ENCODE peak calls at places on chromosomes 16 and 17, in four cellular contexts. O, W, E and D are unnamed samples.

GRCh38 chr17:79644617-79645016 is 33.8 kb upstream of the RBFOX3 start:
- DNase-seq in O (no peak), W (no peak), E (no peak), D (no peak)

GRCh38 chr17:36534117-36534880 is at the start of gene MYO19:
- DNase-seq in O (peak), W (peak), E (peak), D (peak)

GRCh38 chr16:87822571-87822970 is 46.7 kb downstream of the SLC7A5 start:
- DNase-seq in O (no peak), W (no peak), E (no peak), D (no peak)

GRCh38 chr16:71585318-71585703 is 8.4 kb upstream of the TAT start:
- DNase-seq in O (peak), W (no peak), E (no peak), D (no peak)

GRCh38 chr16:59021751-59022150 is 287.6 kb upstream of the GOT2 start:
- DNase-seq in O (no peak), W (no peak), E (no peak), D (no peak)

GRCh38 chr16:22216191-22216831 is 10.2 kb downstream of the EEF2K start:
- DNase-seq in O (no peak), W (no peak), E (peak), D (no peak)

GRCh38 chr16:23368469-23368868 is 66.4 kb downstream of the SCNN1B start:
- DNase-seq in O (no peak), W (no peak), E (no peak), D (no peak)

GRCh38 chr16:85894266-85894665 is 4.7 kb upstream of the IRF8 start:
- DNase-seq in O (peak), W (no peak), E (no peak), D (no peak)

GRCh38 chr17:63275968-63276349 is 170.1 kb downstream of the CYB561 start:
- DNase-seq in O (no peak), W (no peak), E (no peak), D (no peak)

GRCh38 chr16:31099860-31100638 is 5.5 kb upstream of the VKORC1 start:
- DNase-seq in O (peak), W (no peak), E (no peak), D (no peak)

GRCh38 chr17:40063034-40063765 is 435 bp downstream of the THRA start:
- DNase-seq in O (peak), W (no peak), E (peak), D (peak)

GRCh38 chr17:38868095-38868967 is 1.5 kb upstream of the LASP1 start:
- DNase-seq in O (peak), W (peak), E (no peak), D (no peak)

GRCh38 chr16:30434852-30435251 is 5.0 kb upstream of the DCTPP1 start:
- DNase-seq in O (no peak), W (no peak), E (no peak), D (no peak)

GRCh38 chr17:67366193-67367157 is at the start of gene PSMD12:
- DNase-seq in O (peak), W (peak), E (peak), D (peak)

GRCh38 chr16:4677390-4677789 is 16.0 kb upstream of the NUDT16L1 start:
- DNase-seq in O (no peak), W (no peak), E (no peak), D (no peak)

GRCh38 chr17:46809110-46809571 is 9.4 kb downstream of the WNT3 start:
- DNase-seq in O (no peak), W (no peak), E (peak), D (no peak)

GRCh38 chr16:75265911-75266701 is 14.7 kb upstream of the BCAR1 start:
- DNase-seq in O (peak), W (no peak), E (peak), D (peak)

GRCh38 chr17:38533706-38534497 is 71.8 kb downstream of the SRCIN1 start:
- DNase-seq in O (no peak), W (no peak), E (no peak), D (no peak)

GRCh38 chr16:22888791-22889190 is 74.8 kb downstream of the HS3ST2 start:
- DNase-seq in O (no peak), W (no peak), E (no peak), D (no peak)

GRCh38 chr17:68599873-68600122 is 1.4 kb downstream of the FAM20A start:
- DNase-seq in O (no peak), W (no peak), E (no peak), D (no peak)

GRCh38 chr16:78163772-78164391 is 64.4 kb downstream of the WWOX start:
- DNase-seq in O (no peak), W (no peak), E (no peak), D (no peak)

GRCh38 chr17:70295329-70295728 is 126.0 kb downstream of the KCNJ2 start:
- DNase-seq in O (no peak), W (no peak), E (no peak), D (no peak)

GRCh38 chr16:54879681-54880080 is 51.0 kb upstream of the IRX5 start:
- DNase-seq in O (no peak), W (no peak), E (no peak), D (no peak)

GRCh38 chr16:50173318-50173717 is 20.2 kb downstream of the TENT4B start:
- DNase-seq in O (no peak), W (no peak), E (no peak), D (no peak)

GRCh38 chr17:47850692-47851573 is at the start of gene SP6:
- DNase-seq in O (peak), W (no peak), E (peak), D (peak)

GRCh38 chr17:70168044-70168978 is 1.0 kb upstream of the KCNJ2 start:
- DNase-seq in O (no peak), W (no peak), E (peak), D (peak)

GRCh38 chr17:55394357-55395021 is 27.1 kb downstream of the MMD start:
- DNase-seq in O (peak), W (no peak), E (no peak), D (no peak)

GRCh38 chr17:1992541-1992940 is 32.6 kb downstream of the RTN4RL1 start:
- DNase-seq in O (no peak), W (no peak), E (no peak), D (no peak)

GRCh38 chr17:37744961-37745800 is at the start of gene HNF1B:
- DNase-seq in O (peak), W (no peak), E (no peak), D (no peak)

GRCh38 chr17:74390680-74391653 is 23.7 kb downstream of the GPR142 start:
- DNase-seq in O (no peak), W (no peak), E (no peak), D (no peak)

GRCh38 chr16:6206080-6206479 is 1108.5 kb upstream of the EEF2KMT start:
- DNase-seq in O (no peak), W (no peak), E (no peak), D (no peak)

GRCh38 chr17:41907185-41907556 is 11.6 kb downstream of the ACLY start:
- DNase-seq in O (no peak), W (no peak), E (no peak), D (no peak)

GRCh38 chr17:6374271-6374691 is 60.6 kb downstream of the AIPL1 start:
- DNase-seq in O (no peak), W (no peak), E (no peak), D (no peak)

GRCh38 chr17:21352221-21352980 is 23.8 kb upstream of the KCNJ12 start:
- DNase-seq in O (no peak), W (no peak), E (no peak), D (no peak)

GRCh38 chr17:12256380-12256995 is 235.8 kb downstream of the MAP2K4 start:
- DNase-seq in O (peak), W (peak), E (peak), D (peak)

GRCh38 chr17:47792979-47793378 is 28.6 kb downstream of the OSBPL7 start:
- DNase-seq in O (no peak), W (no peak), E (no peak), D (no peak)

GRCh38 chr17:32596666-32597065 is 109.9 kb downstream of the CDK5R1 start:
- DNase-seq in O (no peak), W (peak), E (no peak), D (no peak)

GRCh38 chr17:14471052-14471451 is 170.2 kb downstream of the HS3ST3B1 start:
- DNase-seq in O (peak), W (no peak), E (no peak), D (no peak)

GRCh38 chr16:72974142-72974769 is 73.7 kb downstream of the ZFHX3 start:
- DNase-seq in O (no peak), W (no peak), E (no peak), D (no peak)

GRCh38 chr17:72527819-72528218 is 407.0 kb downstream of the SOX9 start:
- DNase-seq in O (no peak), W (no peak), E (no peak), D (no peak)
- TF ChIP-seq TARDBP in O (no peak), W (no peak), E (no peak), D (no peak)

GRCh38 chr16:20620003-20620402 is 43.8 kb upstream of the ACSM2B start:
- DNase-seq in O (no peak), W (no peak), E (no peak), D (no peak)
- TF ChIP-seq TARDBP in O (no peak), W (no peak), E (no peak), D (no peak)

DNA sequence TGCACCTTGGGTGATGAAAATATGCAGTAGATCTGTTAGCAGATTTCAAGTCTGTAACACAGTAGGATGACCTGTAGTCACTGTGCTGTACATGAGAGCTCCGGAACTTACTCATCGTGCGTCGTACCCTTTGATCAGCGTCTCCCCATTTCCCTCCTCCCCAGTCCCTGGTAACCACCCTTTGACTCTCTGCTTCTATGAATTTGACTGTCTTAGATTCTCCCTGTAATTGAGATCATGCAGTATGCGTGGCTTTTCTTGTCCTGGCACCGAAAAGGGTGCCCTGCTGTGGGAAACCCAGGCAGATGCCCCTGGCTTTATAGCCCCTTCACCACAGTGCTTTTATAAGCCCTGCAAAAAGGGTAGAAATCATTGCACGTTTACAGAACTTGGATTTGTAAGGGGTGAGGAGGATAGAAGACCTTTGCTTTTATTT is 20.5 kb downstream of the CLEC16A start:
- DNase-seq in O (no peak), W (peak), E (no peak), D (no peak)
- TF ChIP-seq TARDBP in O (no peak), W (peak), E (no peak), D (no peak)

GRCh38 chr17:8976638-8977037 is 11.1 kb upstream of the PIK3R5 start:
- DNase-seq in O (no peak), W (no peak), E (no peak), D (no peak)
- TF ChIP-seq TARDBP in O (no peak), W (no peak), E (no peak), D (no peak)

GRCh38 chr16:68311316-68311620 is 449 bp downstream of the PRMT7 start:
- DNase-seq in O (peak), W (no peak), E (no peak), D (peak)
- TF ChIP-seq TARDBP in O (no peak), W (no peak), E (no peak), D (no peak)

DNA sequence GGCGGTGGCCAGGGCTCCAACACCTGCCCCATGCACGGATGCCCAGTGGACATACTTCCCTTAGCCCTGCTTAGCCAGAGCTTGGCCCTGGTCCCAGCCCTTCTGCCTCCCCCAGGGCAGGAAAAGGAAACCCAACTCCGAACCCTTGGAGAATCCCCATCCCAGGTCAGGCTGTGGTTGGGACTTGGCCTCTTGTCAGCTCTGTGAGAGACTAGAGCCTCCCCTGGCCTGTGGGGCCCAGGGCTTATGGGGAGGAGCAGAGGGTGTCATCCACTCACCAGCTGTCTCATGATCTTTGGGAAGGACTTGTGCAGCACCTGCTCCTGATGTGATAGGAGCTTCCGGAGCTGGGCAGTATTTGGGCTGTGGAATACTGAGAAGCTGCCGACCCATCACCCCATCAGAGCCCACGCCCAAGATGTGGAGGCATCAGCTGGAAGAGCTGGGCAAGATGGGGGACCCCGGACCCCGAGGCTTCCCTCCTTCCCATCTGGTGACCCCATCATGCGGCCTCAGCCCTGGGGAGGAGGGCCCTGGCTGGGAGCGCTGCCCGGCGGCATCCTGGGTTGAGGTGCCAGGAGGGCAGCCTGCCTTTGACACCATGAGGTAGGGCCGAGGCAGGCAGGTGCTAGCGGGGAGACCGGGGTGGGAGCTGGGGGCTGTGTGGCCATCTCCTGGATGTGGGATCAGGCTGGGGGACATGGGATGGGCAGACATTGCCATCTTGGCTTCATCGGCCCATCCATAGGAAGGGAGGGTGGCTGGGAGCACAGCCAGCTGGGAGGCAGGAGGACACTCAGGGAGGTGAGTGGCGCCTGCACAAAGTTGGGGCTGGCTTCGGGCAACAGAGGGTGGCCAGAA is 45.1 kb downstream of the TNFRSF13B start:
- DNase-seq in O (no peak), W (no peak), E (no peak), D (no peak)
- TF ChIP-seq TARDBP in O (no peak), W (no peak), E (no peak), D (no peak)

GRCh38 chr17:27596106-27596505 is 34.9 kb upstream of the LGALS9 start:
- DNase-seq in O (no peak), W (no peak), E (no peak), D (no peak)

GRCh38 chr17:27598337-27599050 is 32.5 kb upstream of the LGALS9 start:
- DNase-seq in O (no peak), W (no peak), E (no peak), D (no peak)

GRCh38 chr17:27597783-27598320 is 33.1 kb upstream of the LGALS9 start:
- DNase-seq in O (no peak), W (no peak), E (no peak), D (no peak)

GRCh38 chr17:27596571-27597187 is 34.3 kb upstream of the LGALS9 start:
- DNase-seq in O (no peak), W (no peak), E (no peak), D (no peak)

DNA sequence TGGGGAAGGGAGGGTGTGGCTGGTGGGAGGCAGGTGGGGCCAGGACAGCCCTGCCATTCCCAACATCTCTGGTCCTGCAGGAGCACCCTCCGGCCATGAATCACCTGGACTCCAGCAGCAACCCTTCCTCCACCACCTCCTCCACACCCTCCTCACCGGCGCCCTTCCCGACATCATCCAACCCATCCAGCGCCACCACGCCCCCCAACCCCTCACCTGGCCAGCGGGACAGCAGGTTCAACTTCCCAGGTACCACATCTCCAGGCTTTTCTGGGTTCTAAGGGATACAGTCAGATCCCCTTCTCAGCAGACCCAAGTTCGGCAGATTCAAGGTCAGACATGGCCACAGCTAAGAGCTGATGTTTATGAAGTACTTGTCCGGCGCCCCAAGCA is 33.8 kb upstream of the LGALS9 start:
- DNase-seq in O (no peak), W (no peak), E (no peak), D (no peak)
- TF ChIP-seq TARDBP in O (no peak), W (no peak), E (no peak), D (no peak)